ENCODE peak calls at places on chromosomes 2 and 18, in eight cellular contexts. R is transverse colon, K is adrenal gland, V is tibial nerve, S is Karpas-422, D is PC-3, U is IMR-90, H is psoas muscle. O is an unnamed sample. For H3K4me1 and H3K9me3, the result is how much of the 10 kb centered on the place peaks cover.

GRCh38 chr2:108870069-108870644 is 83.6 kb downstream of the CCDC138 start:
- DNase-seq in R (no peak), K (no peak), V (no peak), S (peak), D (no peak), U (no peak), H (no peak), O (no peak)

GRCh38 chr2:110101280-110101844 is 14.3 kb downstream of the MALL start:
- DNase-seq in R (peak), K (peak), V (peak), S (no peak), D (peak), U (peak), H (peak), O (peak)

GRCh38 chr2:58428553-58429284 is 187.6 kb upstream of the FANCL start:
- DNase-seq in R (no peak), K (peak), V (no peak), S (no peak), D (no peak), U (no peak), H (no peak), O (no peak)

GRCh38 chr2:203498161-203498560 is 36.9 kb downstream of the RAPH1 start:
- DNase-seq in R (no peak), K (no peak), V (no peak), S (no peak), D (peak), U (peak), H (no peak), O (no peak)

GRCh38 chr2:234611209-234611608 is 114.3 kb upstream of the ARL4C start:
- DNase-seq in R (no peak), K (no peak), V (no peak), S (peak), D (no peak), U (no peak), H (no peak), O (no peak)

GRCh38 chr2:161017780-161018440 is 142.3 kb upstream of the TANK start:
- DNase-seq in R (no peak), K (peak), V (no peak), S (no peak), D (no peak), U (no peak), H (no peak), O (no peak)

GRCh38 chr2:102768892-102769291 is 7.1 kb downstream of the TMEM182 start:
- DNase-seq in R (no peak), K (no peak), V (no peak), S (no peak), D (no peak), U (no peak), H (no peak), O (no peak)

GRCh38 chr2:152513681-152514080 is 178.7 kb downstream of the FMNL2 start:
- DNase-seq in R (no peak), K (peak), V (no peak), S (no peak), D (peak), U (peak), H (peak), O (no peak)

GRCh38 chr2:96374211-96374951 is 38.8 kb downstream of the NCAPH start:
- DNase-seq in R (peak), K (peak), V (peak), S (no peak), D (peak), U (peak), H (no peak), O (no peak)

GRCh38 chr18:25113081-25113480 is 238.9 kb downstream of the ZNF521 start:
- DNase-seq in R (no peak), K (no peak), V (no peak), S (no peak), D (no peak), U (no peak), H (no peak), O (no peak)

GRCh38 chr2:228352048-228352447 is 170.6 kb upstream of the SPHKAP start:
- DNase-seq in R (no peak), K (no peak), V (no peak), S (no peak), D (no peak), U (no peak), H (no peak), O (no peak)

GRCh38 chr18:63346031-63346430 is 21.0 kb downstream of the KDSR start:
- DNase-seq in R (no peak), K (peak), V (no peak), S (no peak), D (no peak), U (no peak), H (peak), O (no peak)

GRCh38 chr2:239331560-239331959 is 69.3 kb downstream of the HDAC4 start:
- DNase-seq in R (no peak), K (no peak), V (no peak), S (no peak), D (no peak), U (no peak), H (no peak), O (no peak)

GRCh38 chr2:26864646-26865045 is 16.7 kb downstream of the DPYSL5 start:
- DNase-seq in R (no peak), K (no peak), V (no peak), S (no peak), D (no peak), U (no peak), H (no peak), O (no peak)

GRCh38 chr2:120934221-120934639 is 198.6 kb downstream of the GLI2 start:
- DNase-seq in R (no peak), K (no peak), V (no peak), S (no peak), D (no peak), U (peak), H (no peak), O (no peak)

GRCh38 chr2:120933693-120934092 is 198.0 kb downstream of the GLI2 start:
- DNase-seq in R (no peak), K (no peak), V (no peak), S (no peak), D (no peak), U (no peak), H (no peak), O (no peak)

GRCh38 chr2:120932472-120932871 is 196.8 kb downstream of the GLI2 start:
- DNase-seq in R (no peak), K (no peak), V (no peak), S (no peak), D (no peak), U (no peak), H (no peak), O (no peak)

GRCh38 chr2:120930861-120931260 is 195.2 kb downstream of the GLI2 start:
- DNase-seq in R (no peak), K (no peak), V (no peak), S (no peak), D (no peak), U (no peak), H (no peak), O (no peak)

GRCh38 chr2:120932881-120933280 is 197.2 kb downstream of the GLI2 start:
- DNase-seq in R (no peak), K (no peak), V (no peak), S (no peak), D (no peak), U (no peak), H (no peak), O (no peak)
- H3K27ac ChIP-seq in R (no peak), K (no peak), V (no peak), S (no peak), D (no peak), U (peak), H (no peak), O (no peak)

GRCh38 chr18:51188024-51188701 is 9.3 kb downstream of the MEX3C start:
- DNase-seq in R (no peak), K (no peak), V (no peak), S (no peak), D (no peak), U (no peak), H (no peak), O (no peak)

GRCh38 chr18:51192026-51192425 is 5.5 kb downstream of the MEX3C start:
- DNase-seq in R (no peak), K (no peak), V (no peak), S (no peak), D (no peak), U (no peak), H (no peak), O (no peak)

GRCh38 chr18:51193621-51194287 is 3.7 kb downstream of the MEX3C start:
- DNase-seq in R (no peak), K (no peak), V (no peak), S (no peak), D (peak), U (peak), H (no peak), O (no peak)

GRCh38 chr18:51191139-51191717 is 6.3 kb downstream of the MEX3C start:
- DNase-seq in R (no peak), K (no peak), V (no peak), S (peak), D (no peak), U (no peak), H (no peak), O (no peak)

DNA sequence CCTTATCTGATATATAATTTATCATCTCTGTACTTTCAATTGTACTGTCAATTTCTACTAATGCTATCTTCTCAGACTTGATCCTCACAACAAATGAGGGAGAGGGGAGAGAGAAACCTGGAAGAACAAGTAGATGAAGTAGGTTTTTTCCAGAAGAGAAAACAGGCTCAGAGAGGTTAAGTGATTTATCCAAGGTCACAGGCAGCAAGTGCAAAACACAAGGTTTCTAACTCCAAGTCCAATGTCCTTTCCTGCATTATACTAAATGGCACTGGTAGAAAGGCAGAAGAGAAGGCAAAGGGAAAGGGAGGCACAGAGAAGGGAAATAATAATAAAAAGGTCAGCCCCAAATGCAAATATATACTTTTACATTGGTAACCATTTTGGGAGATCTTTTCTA is 7.5 kb downstream of the MEX3C start:
- DNase-seq in R (no peak), K (no peak), V (no peak), S (no peak), D (no peak), U (no peak), H (no peak), O (no peak)
- H3K4me1 ChIP-seq in R (under half), K (under half), V (under half), S (half or more), D (under half), U (under half), H (under half), O (under half)

GRCh38 chr2:31823558-31823957 is 187.2 kb downstream of the MEMO1 start:
- DNase-seq in R (no peak), K (no peak), V (no peak), S (no peak), D (no peak), U (no peak), H (no peak), O (no peak)
- H3K9me3 ChIP-seq in R (under half), K (under half), V (half or more), S (under half), D (under half), U (under half), H (under half), O (under half)

GRCh38 chr2:48397846-48398245 is 132.1 kb upstream of the STON1 start:
- DNase-seq in R (no peak), K (no peak), V (no peak), S (no peak), D (no peak), U (no peak), H (no peak), O (no peak)

GRCh38 chr2:48395658-48396057 is 134.3 kb upstream of the STON1 start:
- DNase-seq in R (no peak), K (no peak), V (no peak), S (no peak), D (no peak), U (no peak), H (no peak), O (no peak)

GRCh38 chr2:48398285-48399135 is 131.4 kb upstream of the STON1 start:
- DNase-seq in R (no peak), K (no peak), V (no peak), S (no peak), D (no peak), U (no peak), H (no peak), O (no peak)

GRCh38 chr2:48400553-48401179 is 129.3 kb upstream of the STON1 start:
- DNase-seq in R (no peak), K (no peak), V (no peak), S (no peak), D (no peak), U (no peak), H (no peak), O (no peak)

DNA sequence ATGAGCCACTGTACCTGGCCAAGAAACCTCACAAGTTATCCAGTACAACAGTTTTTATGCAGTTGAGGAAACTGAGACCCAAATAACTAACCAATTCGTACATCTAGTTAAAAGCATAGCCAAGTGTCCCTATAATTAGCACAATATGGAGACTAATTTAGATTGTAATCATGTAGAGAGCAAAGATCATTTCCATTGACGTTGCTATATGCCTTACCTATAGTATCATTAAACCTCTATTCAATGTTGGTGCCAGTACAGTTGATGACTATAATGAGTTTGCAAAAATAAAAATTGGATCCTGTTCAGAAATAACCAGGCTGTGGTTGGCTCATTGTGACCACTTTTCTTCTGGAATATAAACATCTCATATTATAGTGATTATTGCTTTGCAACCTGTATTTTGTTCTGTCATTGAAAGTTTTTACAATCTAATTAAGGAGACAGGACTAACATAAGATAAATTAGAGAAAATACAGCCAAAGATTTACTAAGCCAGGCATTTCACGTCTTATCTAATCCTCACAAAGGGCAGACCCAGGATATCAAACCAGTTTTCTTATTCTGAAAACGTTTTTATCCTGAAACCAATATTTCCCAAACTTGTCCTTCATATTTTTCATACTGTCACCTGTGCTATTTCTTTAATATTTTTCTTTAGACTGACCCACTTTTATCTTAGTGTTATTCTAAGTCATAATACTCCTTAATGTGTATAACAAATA is 130.0 kb upstream of the STON1 start:
- DNase-seq in R (no peak), K (no peak), V (no peak), S (no peak), D (no peak), U (no peak), H (no peak), O (no peak)
- H3K27ac ChIP-seq in R (no peak), K (no peak), V (peak), S (no peak), D (no peak), U (no peak), H (no peak), O (no peak)

GRCh38 chr2:24343225-24343882 is 17.0 kb downstream of the ITSN2 start:
- DNase-seq in R (no peak), K (no peak), V (no peak), S (peak), D (no peak), U (no peak), H (no peak), O (no peak)

GRCh38 chr2:24337958-24338357 is 22.4 kb downstream of the ITSN2 start:
- DNase-seq in R (no peak), K (no peak), V (no peak), S (no peak), D (no peak), U (no peak), H (no peak), O (no peak)

GRCh38 chr2:24334245-24334633 is 26.1 kb downstream of the ITSN2 start:
- DNase-seq in R (no peak), K (no peak), V (no peak), S (no peak), D (peak), U (peak), H (no peak), O (no peak)

GRCh38 chr2:24342110-24342910 is 18.0 kb downstream of the ITSN2 start:
- DNase-seq in R (no peak), K (no peak), V (no peak), S (peak), D (no peak), U (peak), H (no peak), O (no peak)

DNA sequence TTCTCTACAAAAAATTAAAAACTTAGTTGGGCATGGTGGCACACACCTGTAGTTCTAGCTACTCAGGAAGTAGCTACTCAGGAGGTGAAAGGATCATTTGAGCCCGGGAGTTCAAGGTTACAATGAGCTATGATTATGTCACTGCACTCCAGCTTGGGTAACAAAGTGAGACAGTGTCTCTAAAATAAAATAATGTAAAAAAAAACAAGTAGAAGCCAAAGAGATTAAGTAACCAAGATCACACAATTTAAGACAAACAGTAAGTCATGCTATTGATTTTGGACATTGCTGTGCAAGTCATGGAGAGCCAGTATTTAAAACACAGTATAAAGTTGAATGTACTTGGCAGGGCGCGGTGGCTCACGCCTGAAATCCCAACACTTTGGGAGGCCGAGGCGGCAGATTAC is 20.5 kb downstream of the ITSN2 start:
- DNase-seq in R (no peak), K (no peak), V (no peak), S (no peak), D (no peak), U (no peak), H (no peak), O (no peak)
- H3K4me1 ChIP-seq in R (under half), K (under half), V (under half), S (half or more), D (under half), U (under half), H (under half), O (under half)

DNA sequence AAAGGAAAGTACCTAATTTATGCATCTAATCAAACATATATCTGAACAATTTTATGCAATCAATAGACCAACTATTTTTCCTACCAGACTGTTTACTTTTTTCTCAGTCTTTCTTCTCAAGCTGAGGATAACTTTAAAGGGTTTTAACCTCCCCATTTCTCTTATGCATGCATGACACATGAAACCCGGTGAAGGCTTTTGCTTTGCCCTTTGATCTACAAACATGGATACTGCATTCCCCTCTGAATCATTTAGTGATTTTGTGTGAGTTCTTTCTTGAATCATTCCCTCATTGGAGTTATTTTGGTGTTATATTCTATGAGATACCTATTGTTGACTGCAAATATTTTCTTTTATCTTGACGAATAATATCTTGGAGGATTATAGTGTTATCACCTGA is 931.9 kb upstream of the CNTNAP5 start:
- DNase-seq in R (no peak), K (no peak), V (no peak), S (no peak), D (peak), U (no peak), H (no peak), O (no peak)
- H3K9me3 ChIP-seq in R (under half), K (under half), V (under half), S (under half), D (under half), U (under half), H (under half), O (under half)

O was measured in colonic mucosa.